ENCODE peak calls at places on chromosomes 13 and 19, in five cellular contexts. Q is lung, F is occipital lobe, L is HT1080, X is HAP-1. R is an unnamed sample.

GRCh38 chr13:109465151-109465550 is 321.2 kb downstream of the IRS2 start:
- DNase-seq in Q (no peak), L (peak; percentile 11), X (no peak), F (no peak), R (peak; percentile 5)

GRCh38 chr13:48260970-48261369 is 28.0 kb downstream of the ITM2B start:
- DNase-seq in X (no peak), L (no peak), F (no peak), Q (no peak), R (no peak)

GRCh38 chr19:49801966-49802661 is 11.0 kb downstream of the FUZ start:
- DNase-seq in L (no peak), F (peak; percentile 82), X (peak; percentile 70), Q (peak; percentile 62), R (peak; percentile 93)

GRCh38 chr19:32652893-32653625 is 21.9 kb downstream of the ANKRD27 start:
- DNase-seq in Q (peak; percentile 74), X (no peak), F (no peak), L (no peak), R (peak; percentile 72)

GRCh38 chr19:44356383-44357111 is at the start of gene ZNF112:
- DNase-seq in L (peak; percentile 97), X (peak; percentile 92), F (peak; percentile 90), Q (peak; percentile 92), R (peak; percentile 93)

GRCh38 chr13:32622827-32623226 is 36.6 kb downstream of the PDS5B start:
- DNase-seq in Q (no peak), L (no peak), X (no peak), F (no peak), R (no peak)

GRCh38 chr19:47176071-47176626 is 45.5 kb downstream of the SAE1 start:
- DNase-seq in X (no peak), Q (no peak), F (no peak), L (peak; percentile 55), R (peak; percentile 65)

GRCh38 chr13:36094478-36094877 is 36.7 kb downstream of the DCLK1 start:
- DNase-seq in X (no peak), F (no peak), L (no peak), Q (no peak), R (no peak)

GRCh38 chr19:51096473-51097165 is 11.6 kb downstream of the CTU1 start:
- DNase-seq in L (no peak), X (no peak), F (no peak), Q (no peak), R (no peak)

GRCh38 chr13:99871249-99871898 is 100.2 kb downstream of the ZIC5 start:
- DNase-seq in F (no peak), L (no peak), Q (no peak), X (no peak), R (no peak)

GRCh38 chr13:65940720-65941119 is 1289.4 kb downstream of the PCDH9 start:
- DNase-seq in Q (no peak), X (no peak), L (no peak), F (no peak), R (no peak)

GRCh38 chr13:98222081-98222554 is 45.0 kb upstream of the RNF113B start:
- DNase-seq in L (peak; percentile 55), Q (no peak), X (no peak), F (no peak), R (peak; percentile 63)

GRCh38 chr13:37109080-37109678 is 3.7 kb upstream of the CSNK1A1L start:
- DNase-seq in F (no peak), X (peak; percentile 20), L (peak; percentile 32), Q (no peak), R (peak; percentile 79)

GRCh38 chr13:109160887-109161669 is 531.7 kb downstream of the MYO16 start:
- DNase-seq in F (no peak), Q (no peak), X (no peak), L (no peak), R (no peak)

GRCh38 chr19:33390908-33391630 is 17.6 kb downstream of the CEBPG start:
- DNase-seq in F (no peak), L (no peak), X (no peak), Q (no peak), R (no peak)

GRCh38 chr13:74280795-74281490 is 146.7 kb upstream of the KLF12 start:
- DNase-seq in Q (no peak), F (no peak), X (no peak), L (no peak), R (peak; percentile 54)

GRCh38 chr13:46588019-46588418 is 35.0 kb downstream of the LRCH1 start:
- DNase-seq in F (no peak), L (no peak), Q (no peak), X (no peak), R (no peak)

GRCh38 chr13:100156786-100157185 is 67.9 kb downstream of the PCCA start:
- DNase-seq in Q (no peak), X (no peak), F (no peak), L (peak; percentile 91), R (no peak)

GRCh38 chr13:46006688-46007452 is 45.7 kb downstream of the ZC3H13 start:
- DNase-seq in L (no peak), F (no peak), Q (no peak), X (no peak), R (no peak)

GRCh38 chr19:55179570-55180484 is at the start of gene SYT5:
- DNase-seq in L (no peak), Q (no peak), F (peak; percentile 13), X (peak; percentile 78), R (peak; percentile 31)

GRCh38 chr19:18610556-18611326 is 1.9 kb upstream of the TMEM59L start:
- DNase-seq in L (no peak), F (no peak), X (no peak), Q (no peak), R (no peak)

GRCh38 chr19:50720921-50721291 is 1.3 kb upstream of the SHANK1 start:
- DNase-seq in F (peak; percentile 18), L (peak; percentile 66), X (no peak), Q (no peak), R (no peak)

GRCh38 chr13:113969311-113969972 is 4.4 kb downstream of the C13orf46 start:
- DNase-seq in X (no peak), L (no peak), Q (no peak), F (no peak), R (no peak)

GRCh38 chr13:97142452-97142851 is 79.7 kb upstream of the MBNL2 start:
- DNase-seq in F (no peak), Q (no peak), L (peak; percentile 83), X (peak; percentile 21), R (peak; percentile 31)

GRCh38 chr13:67990868-67991267 is 760.7 kb upstream of the PCDH9 start:
- DNase-seq in L (no peak), F (no peak), Q (no peak), X (no peak), R (no peak)

GRCh38 chr13:47146136-47146535 is 249.3 kb upstream of the HTR2A start:
- DNase-seq in F (no peak), Q (no peak), X (no peak), L (peak; percentile 8), R (peak; percentile 71)

GRCh38 chr19:13804830-13805683 is 9.8 kb downstream of the ZSWIM4 start:
- DNase-seq in F (no peak), Q (no peak), X (no peak), L (no peak), R (no peak)

GRCh38 chr19:8503506-8503905 is 1.1 kb upstream of the PRAM1 start:
- DNase-seq in X (no peak), F (no peak), Q (no peak), L (no peak), R (no peak)